ENCODE peak calls at places on chromosome 13, in eight cellular contexts. One of them, this sample, is unnamed.
A peak's percentile ranks its signal among the peaks of the same experiment; 100 is the strongest.

GRCh38 chr13:53272873-53273272 is 244.3 kb downstream of the OLFM4 start:
- DNase-seq in mesothelial cell of epicardium: no peak
- DNase-seq in adipocyte: no peak
- DNase-seq in CD4-positive, alpha-beta T cell: no peak
- DNase-seq in GM13977: no peak
- DNase-seq in caudate nucleus: no peak
- DNase-seq in dorsolateral prefrontal cortex: no peak
- DNase-seq in fibroblast of the aortic adventitia: no peak
- DNase-seq in this sample: no peak

GRCh38 chr13:50387124-50387581 is 371.9 kb downstream of the KCNRG start:
- DNase-seq in fibroblast of the aortic adventitia: peak; percentile 61
- DNase-seq in dorsolateral prefrontal cortex: no peak
- DNase-seq in mesothelial cell of epicardium: no peak
- DNase-seq in adipocyte: peak; percentile 36
- DNase-seq in caudate nucleus: no peak
- DNase-seq in GM13977: no peak
- DNase-seq in CD4-positive, alpha-beta T cell: peak; percentile 11
- DNase-seq in this sample: peak; percentile 14

GRCh38 chr13:108895220-108895704 is 265.9 kb downstream of the MYO16 start:
- DNase-seq in GM13977: peak; percentile 31
- DNase-seq in adipocyte: peak; percentile 85
- DNase-seq in mesothelial cell of epicardium: no peak
- DNase-seq in fibroblast of the aortic adventitia: peak; percentile 69
- DNase-seq in CD4-positive, alpha-beta T cell: no peak
- DNase-seq in dorsolateral prefrontal cortex: no peak
- DNase-seq in caudate nucleus: no peak
- DNase-seq in this sample: no peak

GRCh38 chr13:41463823-41464602 is 6.7 kb downstream of the RGCC start:
- DNase-seq in dorsolateral prefrontal cortex: no peak
- DNase-seq in adipocyte: no peak
- DNase-seq in GM13977: peak; percentile 63
- DNase-seq in fibroblast of the aortic adventitia: no peak
- DNase-seq in mesothelial cell of epicardium: no peak
- DNase-seq in CD4-positive, alpha-beta T cell: peak; percentile 59
- DNase-seq in caudate nucleus: no peak
- DNase-seq in this sample: no peak

GRCh38 chr13:32902898-32903297 is 113.3 kb upstream of the KL start:
- DNase-seq in GM13977: no peak
- DNase-seq in mesothelial cell of epicardium: no peak
- DNase-seq in CD4-positive, alpha-beta T cell: no peak
- DNase-seq in dorsolateral prefrontal cortex: peak; percentile 52
- DNase-seq in adipocyte: no peak
- DNase-seq in fibroblast of the aortic adventitia: peak; percentile 71
- DNase-seq in caudate nucleus: no peak
- DNase-seq in this sample: no peak

GRCh38 chr13:29319451-29319850 is 276.0 kb downstream of the SLC7A1 start:
- DNase-seq in GM13977: no peak
- DNase-seq in adipocyte: no peak
- DNase-seq in fibroblast of the aortic adventitia: no peak
- DNase-seq in CD4-positive, alpha-beta T cell: no peak
- DNase-seq in dorsolateral prefrontal cortex: no peak
- DNase-seq in mesothelial cell of epicardium: no peak
- DNase-seq in caudate nucleus: no peak
- DNase-seq in this sample: no peak

GRCh38 chr13:52599853-52600603 is 42.2 kb upstream of the HNRNPA1L2 start:
- DNase-seq in fibroblast of the aortic adventitia: no peak
- DNase-seq in CD4-positive, alpha-beta T cell: no peak
- DNase-seq in dorsolateral prefrontal cortex: peak; percentile 35
- DNase-seq in caudate nucleus: no peak
- DNase-seq in mesothelial cell of epicardium: peak; percentile 68
- DNase-seq in GM13977: peak; percentile 76
- DNase-seq in adipocyte: peak; percentile 69
- DNase-seq in this sample: no peak

GRCh38 chr13:30053904-30054303 is 203.5 kb upstream of the UBL3 start:
- DNase-seq in dorsolateral prefrontal cortex: no peak
- DNase-seq in CD4-positive, alpha-beta T cell: no peak
- DNase-seq in caudate nucleus: no peak
- DNase-seq in fibroblast of the aortic adventitia: no peak
- DNase-seq in mesothelial cell of epicardium: no peak
- DNase-seq in adipocyte: no peak
- DNase-seq in GM13977: no peak
- DNase-seq in this sample: no peak

GRCh38 chr13:27853871-27854270 is 61.6 kb downstream of the GSX1 start:
- DNase-seq in GM13977: no peak
- DNase-seq in dorsolateral prefrontal cortex: no peak
- DNase-seq in mesothelial cell of epicardium: no peak
- DNase-seq in caudate nucleus: no peak
- DNase-seq in adipocyte: no peak
- DNase-seq in CD4-positive, alpha-beta T cell: no peak
- DNase-seq in fibroblast of the aortic adventitia: no peak
- DNase-seq in this sample: no peak

GRCh38 chr13:109771926-109772325 is 14.5 kb downstream of the IRS2 start:
- DNase-seq in adipocyte: no peak
- DNase-seq in caudate nucleus: no peak
- DNase-seq in mesothelial cell of epicardium: no peak
- DNase-seq in GM13977: no peak
- DNase-seq in CD4-positive, alpha-beta T cell: no peak
- DNase-seq in dorsolateral prefrontal cortex: no peak
- DNase-seq in fibroblast of the aortic adventitia: no peak
- DNase-seq in this sample: no peak

GRCh38 chr13:26482451-26483197 is 74.9 kb upstream of the WASF3 start:
- DNase-seq in adipocyte: peak; percentile 86
- DNase-seq in mesothelial cell of epicardium: peak; percentile 73
- DNase-seq in GM13977: peak; percentile 82
- DNase-seq in caudate nucleus: peak; percentile 5
- DNase-seq in dorsolateral prefrontal cortex: peak; percentile 45
- DNase-seq in CD4-positive, alpha-beta T cell: peak; percentile 52
- DNase-seq in fibroblast of the aortic adventitia: peak; percentile 83
- DNase-seq in this sample: peak; percentile 21

GRCh38 chr13:75258159-75258782 is 223.7 kb downstream of the TBC1D4 start:
- DNase-seq in fibroblast of the aortic adventitia: peak; percentile 75
- DNase-seq in dorsolateral prefrontal cortex: no peak
- DNase-seq in CD4-positive, alpha-beta T cell: no peak
- DNase-seq in adipocyte: peak; percentile 79
- DNase-seq in mesothelial cell of epicardium: no peak
- DNase-seq in GM13977: no peak
- DNase-seq in caudate nucleus: no peak
- DNase-seq in this sample: peak; percentile 4

GRCh38 chr13:70249332-70250064 is 141.2 kb upstream of the KLHL1 start:
- DNase-seq in CD4-positive, alpha-beta T cell: no peak
- DNase-seq in adipocyte: no peak
- DNase-seq in GM13977: no peak
- DNase-seq in caudate nucleus: no peak
- DNase-seq in dorsolateral prefrontal cortex: no peak
- DNase-seq in mesothelial cell of epicardium: no peak
- DNase-seq in fibroblast of the aortic adventitia: no peak
- DNase-seq in this sample: no peak

GRCh38 chr13:46605089-46605488 is 52.1 kb downstream of the LRCH1 start:
- DNase-seq in mesothelial cell of epicardium: no peak
- DNase-seq in adipocyte: no peak
- DNase-seq in fibroblast of the aortic adventitia: no peak
- DNase-seq in CD4-positive, alpha-beta T cell: no peak
- DNase-seq in caudate nucleus: no peak
- DNase-seq in dorsolateral prefrontal cortex: no peak
- DNase-seq in GM13977: no peak
- DNase-seq in this sample: no peak

This sample was measured in T-helper 1 cell.